ENCODE peak calls at places on chromosomes 11 and 22, in seven cellular contexts. F, K, T, O, E, R and M are unnamed samples.

GRCh38 chr22:37163618-37164534 is 14.2 kb upstream of the IL2RB start:
- DNase-seq in E (no peak), O (no peak), K (no peak), T (peak), R (no peak), F (no peak), M (no peak)

GRCh38 chr22:42337356-42337755 is 66.9 kb upstream of the TCF20 start:
- DNase-seq in E (no peak), T (no peak), R (no peak), F (no peak), K (no peak), O (no peak), M (no peak)

GRCh38 chr11:99325807-99326206 is 305.1 kb downstream of the CNTN5 start:
- DNase-seq in T (no peak), K (peak), E (no peak), R (peak), F (peak), O (peak), M (no peak)

GRCh38 chr11:18204771-18205170 is 31.8 kb downstream of the SAA4 start:
- DNase-seq in F (no peak), O (no peak), T (no peak), K (no peak), E (no peak), R (no peak), M (no peak)

GRCh38 chr11:120566176-120566575 is 54.6 kb downstream of the GRIK4 start:
- DNase-seq in E (no peak), R (peak), F (no peak), O (peak), T (no peak), K (no peak), M (no peak)

GRCh38 chr22:49972163-49973017 is 11.8 kb downstream of the PIM3 start:
- DNase-seq in E (no peak), O (no peak), R (no peak), K (no peak), T (no peak), F (no peak), M (no peak)

GRCh38 chr11:72426054-72426757 is 8.1 kb downstream of the CLPB start:
- DNase-seq in K (no peak), T (no peak), R (no peak), O (no peak), F (no peak), E (no peak), M (no peak)

GRCh38 chr11:131874070-131874469 is 503.7 kb downstream of the NTM start:
- DNase-seq in E (no peak), K (no peak), O (no peak), F (no peak), R (no peak), T (no peak), M (no peak)

GRCh38 chr11:93196816-93197382 is 892 bp downstream of the SLC36A4 start:
- DNase-seq in O (no peak), R (peak), F (no peak), E (no peak), K (peak), T (peak), M (no peak)

GRCh38 chr22:25777870-25778269 is 35.9 kb downstream of the MYO18B start:
- DNase-seq in F (peak), T (peak), K (peak), E (peak), R (peak), O (peak), M (peak)

GRCh38 chr11:44950036-44950624 is 553 bp downstream of the TP53I11 start:
- DNase-seq in E (peak), O (no peak), F (no peak), R (no peak), K (no peak), T (no peak), M (no peak)

GRCh38 chr22:27476729-27477128 is 324.8 kb downstream of the MN1 start:
- DNase-seq in K (peak), O (no peak), T (no peak), F (no peak), R (peak), E (no peak), M (no peak)

GRCh38 chr11:92276773-92277172 is 52.2 kb downstream of the FAT3 start:
- DNase-seq in K (peak), F (no peak), E (no peak), R (peak), T (no peak), O (no peak), M (no peak)

GRCh38 chr11:80414766-80415165 is 973.9 kb upstream of the TENM4 start:
- DNase-seq in O (peak), F (no peak), K (peak), E (no peak), R (no peak), T (peak), M (no peak)

GRCh38 chr22:46783721-46784120 is 21.3 kb downstream of the TBC1D22A start:
- DNase-seq in T (no peak), R (peak), F (no peak), E (no peak), O (no peak), K (peak), M (no peak)

GRCh38 chr11:48081151-48082010 is 101.0 kb downstream of the PTPRJ start:
- DNase-seq in T (no peak), K (peak), F (peak), O (peak), R (peak), E (peak), M (no peak)

DNA sequence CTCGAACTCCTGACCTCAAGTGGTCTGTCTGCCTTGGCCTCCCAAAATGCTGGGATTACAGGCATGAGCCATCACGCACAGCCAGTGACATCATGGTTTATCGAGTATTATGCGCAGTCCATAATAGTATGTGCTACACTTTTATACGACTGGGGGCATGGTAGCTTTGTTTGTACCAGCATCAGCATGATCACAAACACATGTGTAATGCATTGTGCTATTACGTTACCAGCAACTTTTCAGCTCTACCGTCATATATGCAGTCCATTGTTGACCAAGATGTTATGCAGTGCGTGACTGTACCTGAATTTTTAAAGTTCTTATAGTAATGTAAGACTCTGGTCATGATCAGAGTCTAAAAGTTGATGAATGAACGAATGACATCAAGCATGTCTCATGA is 67.9 kb downstream of the ZC3H12C start:
- DNase-seq in T (no peak), E (no peak), R (no peak), K (no peak), F (no peak), O (no peak), M (no peak)
- H3K4me3 ChIP-seq in T (no peak), E (no peak), R (no peak), K (no peak), F (no peak), O (no peak), M (no peak)

GRCh38 chr11:130531061-130531460 is 82.6 kb downstream of the ADAMTS15 start:
- DNase-seq in R (no peak), O (peak), F (no peak), E (no peak), T (no peak), K (peak), M (no peak)
- TF ChIP-seq CTCF in R (peak), O (no peak), F (no peak), E (no peak), T (no peak), K (no peak), M (no peak)

DNA sequence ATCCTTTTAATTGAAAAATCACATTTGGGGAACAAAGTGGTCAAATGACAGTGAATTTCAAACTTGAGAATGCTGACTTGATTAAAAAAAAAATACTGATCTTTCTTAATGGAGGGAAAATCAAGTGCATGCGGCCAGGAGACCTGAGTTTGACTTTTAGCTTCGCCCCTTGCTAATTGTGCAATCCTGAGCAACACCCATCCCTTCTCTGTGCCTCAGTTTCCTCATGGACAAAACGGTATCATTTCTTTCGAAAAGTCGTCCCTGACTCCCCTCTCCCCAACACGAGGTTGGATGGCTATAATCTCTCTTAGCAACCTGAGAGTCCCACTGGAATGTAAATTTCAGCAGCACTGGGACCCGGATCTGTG is 959 bp upstream of the FJX1 start:
- DNase-seq in K (no peak), T (no peak), O (no peak), F (no peak), R (no peak), E (no peak), M (no peak)
- H3K4me3 ChIP-seq in K (peak), T (no peak), O (peak), F (peak), R (peak), E (no peak), M (no peak)

DNA sequence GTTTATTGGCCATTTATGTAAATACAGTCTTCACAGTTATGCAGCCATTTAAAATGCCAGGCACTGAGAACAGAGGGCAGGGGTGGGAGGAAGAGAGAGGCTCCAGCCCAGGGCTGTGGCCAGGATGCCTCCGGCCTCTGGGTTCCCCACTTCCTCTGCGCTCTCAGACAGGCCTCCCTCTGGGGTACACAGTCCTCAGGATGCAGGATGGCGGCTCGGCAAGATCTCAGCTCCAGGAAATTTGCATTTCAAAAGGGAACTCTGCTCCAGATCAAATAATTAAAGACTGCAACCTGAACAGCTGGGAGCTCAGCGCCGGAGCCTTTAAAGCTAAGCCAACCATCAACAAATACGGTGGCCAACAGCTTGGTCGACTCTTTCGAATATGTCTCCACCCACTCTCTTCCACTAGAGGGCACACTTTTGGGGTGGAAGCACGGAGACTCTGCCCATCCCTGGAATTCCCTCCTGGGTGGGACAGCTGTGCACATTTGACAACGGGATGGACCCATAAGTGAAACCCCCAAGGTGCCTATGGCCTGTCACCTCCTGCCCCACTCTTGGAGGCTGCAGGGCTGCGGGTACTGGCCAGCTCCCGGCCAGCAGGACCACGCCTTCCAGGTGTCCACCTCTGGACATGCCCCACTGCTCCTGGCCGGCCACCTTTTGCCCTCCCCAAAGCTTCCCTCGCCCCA is 1044.7 kb downstream of the BRD1 start:
- DNase-seq in E (no peak), O (no peak), F (no peak), R (no peak), K (no peak), T (no peak), M (no peak)
- TF ChIP-seq CTCF in E (no peak), O (no peak), F (no peak), R (no peak), K (no peak), T (no peak), M (peak)

GRCh38 chr11:74013141-74013540 is 4.3 kb upstream of the UCP3 start:
- DNase-seq in K (no peak), O (no peak), F (no peak), T (no peak), E (no peak), R (no peak), M (no peak)
- H3K4me3 ChIP-seq in K (no peak), O (no peak), F (no peak), T (no peak), E (no peak), R (no peak), M (no peak)